ENCODE peak calls at places on chromosomes 4 and X, in six cellular contexts. A is H1, W is GM12878, V is SK-N-SH, I is K562, R is HepG2. B is an unnamed sample.

GRCh38 chr4:38920186-38920585 is 52.6 kb downstream of the FAM114A1 start:
- DNase-seq in A (no peak), W (no peak), V (no peak), I (no peak), R (no peak), B (no peak)

GRCh38 chrX:115689931-115690330 is 129.0 kb downstream of the PLS3 start:
- DNase-seq in A (no peak), W (no peak), V (no peak), I (no peak), R (no peak), B (no peak)

GRCh38 chr4:164204434-164204833 is 549.5 kb upstream of the SMIM31 start:
- DNase-seq in A (no peak), W (no peak), V (no peak), I (no peak), R (peak), B (peak)

GRCh38 chr4:188455353-188455752 is 316.1 kb downstream of the TRIML1 start:
- DNase-seq in A (no peak), W (no peak), V (no peak), I (no peak), R (peak), B (no peak)

GRCh38 chr4:25504932-25505636 is 128.0 kb downstream of the ANAPC4 start:
- DNase-seq in A (no peak), W (no peak), V (no peak), I (no peak), R (no peak), B (no peak)

GRCh38 chr4:81214518-81215218 is 354 bp downstream of the PRKG2 start:
- DNase-seq in A (no peak), W (no peak), V (peak), I (no peak), R (no peak), B (no peak)

GRCh38 chr4:96677499-96677898 is 837.6 kb downstream of the PDHA2 start:
- DNase-seq in A (no peak), W (no peak), V (no peak), I (no peak), R (no peak), B (no peak)

GRCh38 chr4:151389316-151389715 is 19.7 kb upstream of the FHIP1A start:
- DNase-seq in A (no peak), W (no peak), V (no peak), I (no peak), R (no peak), B (no peak)

GRCh38 chr4:6447561-6448290 is 24.7 kb downstream of the PPP2R2C start:
- DNase-seq in A (no peak), W (no peak), V (no peak), I (no peak), R (no peak), B (no peak)

GRCh38 chr4:36183232-36183631 is 61.1 kb downstream of the ARAP2 start:
- DNase-seq in A (no peak), W (no peak), V (no peak), I (no peak), R (no peak), B (no peak)

GRCh38 chrX:154834562-154834961 is at the start of gene SMIM9:
- DNase-seq in A (no peak), W (no peak), V (no peak), I (no peak), R (peak), B (no peak)

GRCh38 chr4:148196168-148196567 is 246.0 kb downstream of the NR3C2 start:
- DNase-seq in A (no peak), W (no peak), V (no peak), I (no peak), R (no peak), B (no peak)

GRCh38 chr4:7964890-7965662 is 25.4 kb upstream of the AFAP1 start:
- DNase-seq in A (no peak), W (no peak), V (no peak), I (no peak), R (no peak), B (no peak)

GRCh38 chrX:50442426-50443116 is 28.1 kb downstream of the DGKK start:
- DNase-seq in A (no peak), W (no peak), V (no peak), I (no peak), R (no peak), B (no peak)

GRCh38 chr4:147717878-147718277 is 14.0 kb upstream of the ARHGAP10 start:
- DNase-seq in A (no peak), W (no peak), V (no peak), I (no peak), R (no peak), B (no peak)

GRCh38 chrX:148499638-148500427 is 584 bp upstream of the AFF2 start:
- DNase-seq in A (no peak), W (no peak), V (no peak), I (no peak), R (no peak), B (no peak)

GRCh38 chr4:22676058-22676457 is 16.7 kb upstream of the GBA3 start:
- DNase-seq in A (no peak), W (no peak), V (no peak), I (no peak), R (no peak), B (peak)

GRCh38 chr4:87405421-87405820 is 14.4 kb upstream of the HSD17B11 start:
- DNase-seq in A (no peak), W (no peak), V (no peak), I (no peak), R (no peak), B (no peak)

GRCh38 chr4:143256456-143256855 is 71.7 kb downstream of the USP38 start:
- DNase-seq in A (no peak), W (no peak), V (no peak), I (no peak), R (no peak), B (no peak)

GRCh38 chr4:79082988-79083387 is 143.8 kb upstream of the PAQR3 start:
- DNase-seq in A (no peak), W (no peak), V (no peak), I (no peak), R (no peak), B (no peak)

GRCh38 chr4:183638436-183638835 is 20.5 kb downstream of the RWDD4 start:
- DNase-seq in A (no peak), W (no peak), V (no peak), I (no peak), R (no peak), B (no peak)

GRCh38 chrX:1794586-1794985 is 179.7 kb downstream of the ASMT start:
- DNase-seq in A (no peak), W (no peak), V (no peak), I (no peak), R (no peak), B (no peak)

GRCh38 chrX:70444326-70445196 is at the start of gene DLG3:
- DNase-seq in A (no peak), W (no peak), V (peak), I (peak), R (no peak), B (no peak)

GRCh38 chr4:70991596-70991995 is 1.9 kb upstream of the DCK start:
- DNase-seq in A (no peak), W (no peak), V (no peak), I (no peak), R (no peak), B (no peak)

GRCh38 chr4:100190643-100191600 is 654 bp upstream of the DDIT4L start:
- DNase-seq in A (no peak), W (no peak), V (no peak), I (no peak), R (no peak), B (no peak)

GRCh38 chr4:137819964-137820383 is 287.7 kb upstream of the PCDH18 start:
- DNase-seq in A (peak), W (peak), V (peak), I (no peak), R (peak), B (peak)

GRCh38 chr4:164529486-164529885 is 224.4 kb upstream of the SMIM31 start:
- DNase-seq in A (no peak), W (no peak), V (no peak), I (no peak), R (no peak), B (no peak)

GRCh38 chrX:397575-397974 is 10.9 kb upstream of the PPP2R3B start:
- DNase-seq in A (peak), W (no peak), V (no peak), I (no peak), R (no peak), B (no peak)

GRCh38 chrX:56790778-56791177 is 61.7 kb downstream of the NBDY start:
- DNase-seq in A (no peak), W (no peak), V (no peak), I (no peak), R (no peak), B (no peak)

GRCh38 chr4:77994194-77994721 is 62.9 kb upstream of the FRAS1 start:
- DNase-seq in A (peak), W (no peak), V (peak), I (peak), R (peak), B (peak)

GRCh38 chrX:151878574-151878973 is 34.1 kb upstream of the MAGEA4 start:
- DNase-seq in A (no peak), W (no peak), V (no peak), I (no peak), R (no peak), B (no peak)
- TF ChIP-seq JUND in A (no peak), W (no peak), V (no peak), I (no peak), R (no peak), B (no peak)

GRCh38 chrX:10008483-10009056 is 41.4 kb downstream of the CLDN34 start:
- DNase-seq in A (no peak), W (no peak), V (no peak), I (no peak), R (no peak), B (peak)

GRCh38 chrX:10011991-10012390 is 44.8 kb downstream of the CLDN34 start:
- DNase-seq in A (no peak), W (no peak), V (no peak), I (no peak), R (no peak), B (no peak)

GRCh38 chrX:10011261-10011931 is 44.2 kb downstream of the CLDN34 start:
- DNase-seq in A (no peak), W (peak), V (no peak), I (no peak), R (no peak), B (no peak)

GRCh38 chrX:10012776-10013175 is 45.6 kb downstream of the CLDN34 start:
- DNase-seq in A (no peak), W (no peak), V (no peak), I (no peak), R (no peak), B (no peak)

DNA sequence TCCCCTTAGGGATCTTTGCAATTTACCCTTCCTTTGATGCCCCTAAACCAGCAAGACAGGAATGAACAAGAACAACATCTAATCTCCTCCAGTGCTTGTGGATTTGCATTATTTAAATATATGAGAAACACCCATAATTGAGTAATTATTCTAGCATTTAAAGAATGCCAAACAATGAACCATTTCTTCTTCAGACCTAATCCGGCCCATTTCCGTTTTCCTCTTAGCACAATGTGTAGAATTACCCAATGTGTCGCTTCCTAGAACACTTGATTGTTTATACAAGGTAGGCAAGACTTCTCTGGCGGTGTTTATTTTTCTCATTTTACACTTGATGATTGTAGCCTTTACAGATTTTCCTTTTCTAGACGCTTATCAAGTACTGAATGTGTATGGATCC is 43.5 kb downstream of the CLDN34 start:
- DNase-seq in A (no peak), W (no peak), V (no peak), I (no peak), R (peak), B (no peak)
- TF ChIP-seq JUND in A (no peak), W (no peak), V (no peak), I (no peak), R (no peak), B (no peak)

DNA sequence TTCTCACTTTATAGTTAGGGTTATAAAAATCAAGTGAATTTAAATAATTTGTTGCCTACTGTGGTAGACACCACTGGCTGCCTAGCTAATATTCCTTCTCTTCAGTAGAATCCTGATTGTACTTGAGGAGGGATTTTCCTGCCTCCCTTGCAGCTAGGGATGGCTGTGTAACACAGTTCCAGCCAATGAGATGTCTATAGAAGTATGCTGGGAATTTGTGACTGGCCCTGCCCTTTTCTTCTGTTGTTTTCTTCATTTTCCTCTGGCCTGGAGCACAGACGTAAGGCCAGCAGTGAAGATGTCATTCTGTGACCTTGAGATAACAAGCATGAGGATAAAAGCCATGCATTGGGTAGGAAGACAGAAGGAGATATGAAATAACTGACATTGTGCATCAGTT is 145.1 kb downstream of the MGST2 start:
- DNase-seq in A (no peak), W (no peak), V (no peak), I (no peak), R (no peak), B (no peak)
- TF ChIP-seq JUND in A (no peak), W (no peak), V (no peak), I (no peak), R (no peak), B (no peak)

GRCh38 chrX:45322820-45323219 is 122.1 kb upstream of the DIPK2B start:
- DNase-seq in A (no peak), W (no peak), V (no peak), I (no peak), R (no peak), B (peak)

GRCh38 chrX:45324941-45325340 is 124.3 kb upstream of the DIPK2B start:
- DNase-seq in A (no peak), W (no peak), V (no peak), I (no peak), R (no peak), B (no peak)

GRCh38 chrX:45320191-45320590 is 119.5 kb upstream of the DIPK2B start:
- DNase-seq in A (no peak), W (no peak), V (no peak), I (no peak), R (no peak), B (no peak)

GRCh38 chrX:45323387-45323786 is 122.7 kb upstream of the DIPK2B start:
- DNase-seq in A (no peak), W (no peak), V (no peak), I (no peak), R (no peak), B (peak)

DNA sequence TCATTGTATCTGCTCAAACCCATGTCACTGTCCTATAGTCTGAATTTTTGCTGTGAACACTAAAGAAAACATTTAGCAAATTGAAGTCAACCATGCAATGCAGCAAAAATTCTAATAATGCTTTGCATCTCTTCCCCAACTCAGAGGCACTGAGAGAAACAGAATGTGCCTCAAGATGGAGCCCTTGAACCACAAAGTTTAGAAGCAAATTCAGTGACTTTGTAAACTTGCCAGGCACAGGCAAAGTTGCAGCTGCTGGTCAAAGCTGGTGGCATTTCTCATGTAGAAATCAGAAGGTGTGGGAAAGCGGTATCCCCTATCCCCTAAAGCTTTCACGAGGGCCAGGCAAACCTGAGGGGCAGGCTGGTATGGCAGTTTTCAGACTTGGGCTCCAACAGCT is 121.7 kb upstream of the DIPK2B start:
- DNase-seq in A (peak), W (no peak), V (no peak), I (no peak), R (peak), B (no peak)
- TF ChIP-seq JUND in A (no peak), W (no peak), V (peak), I (no peak), R (no peak), B (no peak)

GRCh38 chrX:97895751-97896150 is 1012.0 kb downstream of the RPA4 start:
- DNase-seq in A (no peak), W (no peak), V (no peak), I (no peak), R (no peak), B (no peak)

GRCh38 chrX:97897998-97898397 is 1014.3 kb downstream of the RPA4 start:
- DNase-seq in A (no peak), W (no peak), V (no peak), I (no peak), R (no peak), B (no peak)

DNA sequence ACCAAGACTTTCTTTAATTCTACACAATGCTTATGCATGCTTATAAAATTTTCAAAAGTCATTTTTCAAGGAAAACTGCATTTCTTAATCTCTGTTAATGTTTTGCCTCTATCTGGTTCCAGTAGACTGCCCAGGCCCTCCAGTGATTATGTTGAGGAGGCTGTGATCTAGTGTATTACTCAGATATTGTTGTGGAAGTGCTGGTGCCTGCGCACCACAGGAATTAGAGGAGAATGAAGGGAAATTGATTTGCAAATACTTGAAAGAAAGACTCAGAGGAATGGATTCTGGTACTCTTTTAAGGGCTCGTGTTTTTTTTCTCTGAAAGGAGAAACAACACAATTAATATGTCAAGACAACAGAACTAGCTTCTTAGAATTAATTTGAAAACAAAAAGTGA is 1015.1 kb downstream of the RPA4 start:
- DNase-seq in A (no peak), W (no peak), V (no peak), I (no peak), R (no peak), B (no peak)
- TF ChIP-seq JUND in A (no peak), W (no peak), V (no peak), I (no peak), R (no peak), B (no peak)

GRCh38 chrX:153554519-153555167 is 37.2 kb downstream of the ATP2B3 start:
- DNase-seq in A (no peak), W (no peak), V (peak), I (peak), R (peak), B (peak)
- TF ChIP-seq JUND in A (no peak), W (no peak), V (no peak), I (no peak), R (no peak), B (no peak)

GRCh38 chr4:1213336-1213995 is 35.5 kb downstream of the CTBP1 start:
- DNase-seq in A (no peak), W (no peak), V (no peak), I (no peak), R (no peak), B (no peak)
- TF ChIP-seq JUND in A (no peak), W (no peak), V (no peak), I (no peak), R (no peak), B (no peak)

DNA sequence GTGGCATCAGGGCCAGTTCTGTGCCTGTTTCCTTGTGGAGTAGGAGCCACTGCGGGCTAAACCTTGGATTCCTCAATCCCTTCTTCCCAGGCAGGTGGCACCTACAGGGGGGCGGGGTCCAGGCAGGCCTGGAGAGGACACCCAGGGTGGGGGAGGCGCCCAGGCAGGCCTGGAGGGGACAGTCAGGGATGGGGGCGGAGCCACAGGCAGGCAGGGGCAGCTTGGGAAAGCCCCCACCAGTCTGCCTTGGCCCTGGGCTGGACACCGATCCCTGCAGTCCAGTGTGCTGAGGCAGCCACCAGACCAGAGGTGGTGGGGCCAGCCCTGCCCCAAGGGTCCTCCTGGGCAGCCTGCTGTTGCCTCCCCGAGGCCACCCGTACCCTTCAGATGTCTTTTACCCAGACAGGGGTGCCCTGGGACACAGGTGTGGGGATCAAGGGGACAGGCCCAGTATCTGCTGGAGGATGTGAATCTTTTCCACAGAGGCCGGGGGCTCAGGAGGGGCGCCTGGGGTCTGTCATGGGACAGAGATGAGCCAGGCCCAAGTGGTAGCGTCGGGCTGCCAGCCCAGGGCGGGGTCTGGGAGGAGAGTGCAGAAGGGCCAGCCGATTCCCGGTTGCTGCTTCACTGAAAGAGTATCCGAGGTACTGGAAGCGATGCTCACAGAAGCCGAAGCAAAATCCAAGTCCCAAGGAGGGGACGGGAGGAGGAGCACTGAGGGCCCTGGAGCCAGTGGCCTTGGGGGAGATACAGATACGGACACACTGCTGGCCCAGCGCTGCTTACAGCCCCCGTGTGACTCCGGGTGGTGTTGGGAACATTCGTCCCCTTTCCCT is 34.5 kb downstream of the LRPAP1 start:
- DNase-seq in A (no peak), W (no peak), V (no peak), I (peak), R (no peak), B (no peak)
- TF ChIP-seq JUND in A (no peak), W (no peak), V (no peak), I (no peak), R (no peak), B (no peak)

GRCh38 chr4:42453612-42454011 is 56.3 kb downstream of the SHISA3 start:
- DNase-seq in A (no peak), W (peak), V (no peak), I (no peak), R (no peak), B (no peak)

GRCh38 chr4:42446823-42447222 is 49.5 kb downstream of the SHISA3 start:
- DNase-seq in A (no peak), W (no peak), V (no peak), I (no peak), R (no peak), B (no peak)

GRCh38 chr4:42458686-42459085 is 61.4 kb downstream of the SHISA3 start:
- DNase-seq in A (no peak), W (no peak), V (no peak), I (no peak), R (no peak), B (no peak)

GRCh38 chr4:42454755-42455154 is 57.5 kb downstream of the SHISA3 start:
- DNase-seq in A (no peak), W (no peak), V (no peak), I (no peak), R (no peak), B (no peak)

GRCh38 chr4:42452823-42453222 is 55.5 kb downstream of the SHISA3 start:
- DNase-seq in A (no peak), W (no peak), V (no peak), I (no peak), R (no peak), B (no peak)
- TF ChIP-seq JUND in A (no peak), W (no peak), V (no peak), I (no peak), R (no peak), B (no peak)

GRCh38 chr4:186414365-186414764 is 141.0 kb downstream of the MTNR1A start:
- DNase-seq in A (no peak), W (no peak), V (no peak), I (no peak), R (no peak), B (no peak)

GRCh38 chr4:186416451-186417060 is 138.8 kb downstream of the MTNR1A start:
- DNase-seq in A (no peak), W (no peak), V (no peak), I (no peak), R (no peak), B (peak)
- TF ChIP-seq JUND in A (no peak), W (no peak), V (no peak), I (no peak), R (no peak), B (no peak)

B was measured in T47D.